ENCODE peak calls at places on chromosomes 5 and 9, in seven cellular contexts. F is right atrium auricular region, O is psoas muscle, C is A673, U is AG04450, Z is adrenal gland, J is heart left ventricle. T is an unnamed sample.

GRCh38 chr9:107732781-107733529 is 243.4 kb upstream of the KLF4 start:
- DNase-seq in F (peak), O (peak), C (no peak), U (no peak), Z (peak), J (peak), T (no peak)

GRCh38 chr5:115450741-115451140 is 93.8 kb downstream of the FEM1C start:
- DNase-seq in F (no peak), O (no peak), C (no peak), U (peak), Z (no peak), J (no peak), T (no peak)

GRCh38 chr9:18665947-18666346 is 192.0 kb downstream of the ADAMTSL1 start:
- DNase-seq in F (no peak), O (no peak), C (no peak), U (no peak), Z (no peak), J (no peak), T (no peak)

GRCh38 chr9:105114956-105115728 is 129.3 kb upstream of the SLC44A1 start:
- DNase-seq in F (peak), O (peak), C (no peak), U (no peak), Z (peak), J (peak), T (no peak)

GRCh38 chr5:104977530-104977929 is 1414.9 kb upstream of the NUDT12 start:
- DNase-seq in F (no peak), O (no peak), C (no peak), U (no peak), Z (no peak), J (no peak), T (no peak)

GRCh38 chr5:146047396-146047795 is 58.0 kb downstream of the PLAC8L1 start:
- DNase-seq in F (no peak), O (no peak), C (peak), U (no peak), Z (no peak), J (no peak), T (no peak)

GRCh38 chr5:388266-389196 is 54.4 kb upstream of the EXOC3 start:
- DNase-seq in F (no peak), O (no peak), C (no peak), U (no peak), Z (no peak), J (no peak), T (no peak)

GRCh38 chr5:154713615-154714125 is 41.5 kb upstream of the LARP1 start:
- DNase-seq in F (no peak), O (no peak), C (no peak), U (no peak), Z (no peak), J (no peak), T (no peak)

GRCh38 chr5:170330568-170331054 is 33.0 kb upstream of the LCP2 start:
- DNase-seq in F (no peak), O (no peak), C (no peak), U (no peak), Z (no peak), J (no peak), T (no peak)
- H3K27ac ChIP-seq in F (peak), O (peak), C (peak), U (no peak), Z (no peak), J (peak), T (peak)

DNA sequence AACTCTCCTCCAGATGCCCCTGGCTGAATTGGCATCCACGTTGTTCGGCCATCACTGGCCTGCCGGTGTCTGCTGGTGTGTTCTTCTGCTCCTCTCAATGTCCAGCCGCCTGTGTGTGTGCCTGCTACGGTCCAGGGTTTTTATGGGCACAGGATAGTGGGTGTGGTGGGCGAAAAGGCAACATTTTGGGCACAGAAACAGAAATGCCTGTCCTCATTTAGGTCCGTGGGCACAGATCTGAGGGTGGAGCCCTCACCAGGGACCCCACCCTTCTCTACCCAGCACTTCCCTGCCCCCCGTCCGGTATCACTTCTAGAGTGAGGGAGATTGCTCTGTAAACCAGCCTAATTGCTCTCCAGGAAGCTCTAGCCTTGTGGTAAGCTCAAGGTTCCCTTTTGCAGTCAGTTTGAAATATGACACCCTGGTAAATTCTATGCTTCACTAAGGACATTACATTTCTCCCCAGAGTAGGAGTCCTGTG is 410.1 kb downstream of the MAT2B start:
- DNase-seq in F (no peak), O (no peak), C (no peak), U (peak), Z (no peak), J (no peak), T (no peak)
- H3K27ac ChIP-seq in F (no peak), O (no peak), C (no peak), U (no peak), Z (no peak), J (no peak), T (no peak)

GRCh38 chr9:13396418-13396817 is 116.9 kb upstream of the MPDZ start:
- DNase-seq in F (no peak), O (no peak), C (no peak), U (no peak), Z (no peak), J (no peak), T (no peak)

GRCh38 chr9:13397220-13397619 is 117.7 kb upstream of the MPDZ start:
- DNase-seq in F (no peak), O (no peak), C (no peak), U (no peak), Z (no peak), J (no peak), T (no peak)

GRCh38 chr9:13397661-13398060 is 118.2 kb upstream of the MPDZ start:
- DNase-seq in F (no peak), O (no peak), C (no peak), U (no peak), Z (no peak), J (no peak), T (no peak)

GRCh38 chr9:13395086-13395485 is 115.6 kb upstream of the MPDZ start:
- DNase-seq in F (no peak), O (no peak), C (no peak), U (no peak), Z (no peak), J (no peak), T (no peak)
- H3K27ac ChIP-seq in F (no peak), O (no peak), C (no peak), U (no peak), Z (no peak), J (no peak), T (no peak)

DNA sequence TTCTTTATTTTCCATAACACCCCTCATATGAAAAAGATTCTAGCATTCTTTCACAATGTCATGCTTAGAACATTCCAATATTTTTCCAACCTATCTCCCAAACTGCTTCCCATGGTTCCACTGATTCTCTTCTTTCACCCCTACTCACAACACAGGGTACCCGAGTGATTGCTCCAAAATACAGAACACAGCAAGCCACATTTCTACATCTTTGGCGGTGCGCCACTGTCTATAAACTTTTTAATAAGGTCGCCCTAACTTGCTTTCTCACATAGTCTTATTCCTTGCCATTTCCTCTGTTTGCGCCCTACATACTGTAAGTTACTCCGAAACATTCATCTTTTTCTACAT is 517.1 kb downstream of the RAB3C start:
- DNase-seq in F (no peak), O (no peak), C (no peak), U (no peak), Z (no peak), J (no peak), T (no peak)
- H3K27ac ChIP-seq in F (no peak), O (peak), C (no peak), U (no peak), Z (no peak), J (no peak), T (no peak)

GRCh38 chr9:123607987-123608565 is 252.1 kb downstream of the CRB2 start:
- DNase-seq in F (no peak), O (no peak), C (no peak), U (no peak), Z (no peak), J (no peak), T (no peak)

GRCh38 chr9:123609844-123610243 is 253.8 kb downstream of the CRB2 start:
- DNase-seq in F (no peak), O (no peak), C (peak), U (no peak), Z (no peak), J (no peak), T (no peak)

GRCh38 chr9:123604861-123605260 is 248.9 kb downstream of the CRB2 start:
- DNase-seq in F (no peak), O (no peak), C (no peak), U (no peak), Z (no peak), J (no peak), T (no peak)

GRCh38 chr9:123606141-123606540 is 250.1 kb downstream of the CRB2 start:
- DNase-seq in F (no peak), O (no peak), C (no peak), U (no peak), Z (no peak), J (no peak), T (no peak)

GRCh38 chr9:123607479-123607878 is 251.5 kb downstream of the CRB2 start:
- DNase-seq in F (no peak), O (no peak), C (no peak), U (no peak), Z (no peak), J (no peak), T (no peak)
- H3K27ac ChIP-seq in F (no peak), O (no peak), C (no peak), U (no peak), Z (no peak), J (no peak), T (no peak)

GRCh38 chr9:93996367-93996766 is 41.2 kb upstream of the BARX1 start:
- DNase-seq in F (no peak), O (no peak), C (no peak), U (no peak), Z (no peak), J (no peak), T (no peak)
- H3K27ac ChIP-seq in F (no peak), O (no peak), C (no peak), U (no peak), Z (no peak), J (no peak), T (no peak)

GRCh38 chr9:92480332-92480771 is 2.0 kb downstream of the ASPN start:
- DNase-seq in F (no peak), O (no peak), C (peak), U (no peak), Z (no peak), J (peak), T (no peak)
- H3K27ac ChIP-seq in F (peak), O (peak), C (no peak), U (peak), Z (no peak), J (peak), T (no peak)

GRCh38 chr9:134700636-134701350 is 59.2 kb downstream of the COL5A1 start:
- DNase-seq in F (no peak), O (no peak), C (no peak), U (no peak), Z (no peak), J (no peak), T (no peak)

GRCh38 chr9:134701581-134702259 is 60.1 kb downstream of the COL5A1 start:
- DNase-seq in F (no peak), O (no peak), C (no peak), U (no peak), Z (no peak), J (no peak), T (no peak)

GRCh38 chr9:134699343-134699740 is 57.7 kb downstream of the COL5A1 start:
- DNase-seq in F (no peak), O (no peak), C (no peak), U (no peak), Z (no peak), J (no peak), T (no peak)

GRCh38 chr9:134704499-134704898 is 62.9 kb downstream of the COL5A1 start:
- DNase-seq in F (no peak), O (no peak), C (no peak), U (no peak), Z (no peak), J (no peak), T (no peak)

DNA sequence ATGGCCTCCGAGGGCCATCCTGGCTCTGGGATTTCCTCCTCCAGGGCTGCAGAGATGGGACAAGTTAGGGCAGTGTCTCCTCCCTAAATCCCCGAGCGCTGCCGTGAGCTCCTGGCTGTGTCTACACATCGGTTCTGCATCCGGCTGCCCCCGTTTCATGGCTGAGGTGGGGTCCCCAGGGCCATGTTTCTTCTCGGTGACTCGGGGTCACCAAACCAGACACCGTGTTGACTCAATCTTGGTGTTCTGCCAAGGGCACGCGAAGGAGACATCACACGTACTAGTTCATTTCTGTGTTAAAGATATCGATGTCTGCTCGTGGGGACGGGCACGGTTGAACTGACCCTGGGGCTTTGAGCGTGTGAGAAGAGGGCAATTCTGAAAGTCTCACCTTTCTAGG is 60.7 kb downstream of the COL5A1 start:
- DNase-seq in F (no peak), O (no peak), C (no peak), U (no peak), Z (no peak), J (no peak), T (no peak)
- H3K27ac ChIP-seq in F (no peak), O (no peak), C (no peak), U (no peak), Z (no peak), J (no peak), T (no peak)

GRCh38 chr5:179792612-179793469 is 945 bp upstream of the LTC4S start:
- DNase-seq in F (no peak), O (no peak), C (no peak), U (no peak), Z (peak), J (peak), T (no peak)
- H3K27ac ChIP-seq in F (peak), O (peak), C (no peak), U (no peak), Z (no peak), J (peak), T (no peak)

GRCh38 chr5:139451176-139451575 is 11.4 kb downstream of the ECSCR start:
- DNase-seq in F (no peak), O (no peak), C (no peak), U (no peak), Z (no peak), J (no peak), T (no peak)

GRCh38 chr5:139446956-139447779 is 7.8 kb upstream of the DNAJC18 start:
- DNase-seq in F (no peak), O (no peak), C (no peak), U (no peak), Z (no peak), J (no peak), T (peak)

GRCh38 chr5:139443766-139444473 is 4.6 kb upstream of the DNAJC18 start:
- DNase-seq in F (no peak), O (no peak), C (no peak), U (peak), Z (no peak), J (no peak), T (no peak)

DNA sequence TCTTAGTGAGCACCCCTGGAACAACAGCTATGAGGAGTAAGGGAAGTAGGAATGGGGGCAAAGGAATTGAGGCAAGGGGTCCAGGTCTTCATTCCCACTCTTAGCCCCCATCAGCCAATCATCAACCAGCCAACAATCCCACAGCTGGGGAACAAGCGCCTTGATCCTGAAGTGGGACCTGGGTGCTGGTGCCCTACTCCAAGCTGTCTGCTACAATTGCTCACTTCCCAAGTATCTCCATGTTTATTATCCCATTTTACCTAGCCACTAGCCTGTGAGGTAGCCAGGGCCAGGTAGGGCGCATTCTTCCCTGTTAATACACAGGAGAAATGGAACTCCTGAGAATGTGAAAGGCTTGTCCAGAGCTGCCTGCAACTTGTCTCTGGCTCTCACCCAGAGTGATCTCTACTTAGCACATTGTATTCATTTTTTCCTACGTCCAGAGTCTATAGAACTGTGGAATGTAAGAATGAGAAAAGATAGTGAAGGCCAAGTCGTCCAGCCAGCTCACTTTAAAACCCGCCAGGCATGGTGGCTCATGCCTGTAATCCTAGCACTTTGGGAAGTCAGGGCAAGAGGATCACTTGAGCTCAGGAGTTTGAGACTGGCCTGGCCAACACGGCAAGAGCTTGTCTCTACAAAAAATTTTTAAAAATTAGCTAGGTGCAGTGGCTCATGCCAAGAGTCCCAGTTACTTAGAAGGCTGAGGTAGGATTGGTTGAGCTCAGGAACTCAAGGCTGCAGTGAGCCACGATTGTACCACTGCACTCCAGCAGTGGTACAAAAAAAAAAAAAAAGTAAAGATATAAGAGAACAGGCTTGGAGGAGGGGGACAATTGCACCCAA is 6.2 kb upstream of the DNAJC18 start:
- DNase-seq in F (no peak), O (no peak), C (no peak), U (peak), Z (no peak), J (no peak), T (no peak)
- H3K27ac ChIP-seq in F (no peak), O (no peak), C (no peak), U (peak), Z (no peak), J (peak), T (no peak)

T was measured in CD4-positive, CD25-positive, alpha-beta regulatory T cell.